ENCODE peak calls at places on chromosomes 1 and 21, in nine cellular contexts. G is A549, W is omental fat pad, D is foreskin fibroblast, O is body of pancreas, R is GM12864, M is prostate gland, F is endothelial cell, T is mucosa of descending colon. N is an unnamed sample.

GRCh38 chr1:54413295-54413694 is 7.1 kb upstream of the SSBP3 start:
- DNase-seq in G (no peak), R (no peak), M (no peak), D (peak), T (peak), W (no peak), O (peak), F (no peak), N (no peak)

GRCh38 chr1:7013833-7014639 is 228.8 kb downstream of the CAMTA1 start:
- DNase-seq in O (peak), R (no peak), M (no peak), F (no peak), D (no peak), T (no peak), G (no peak), W (no peak), N (no peak)

GRCh38 chr1:6483761-6484117 is 7.7 kb downstream of the PLEKHG5 start:
- DNase-seq in M (no peak), W (no peak), O (no peak), R (no peak), T (no peak), D (no peak), G (no peak), F (no peak), N (no peak)

GRCh38 chr1:27003745-27004470 is 8.7 kb downstream of the TENT5B start:
- DNase-seq in W (no peak), O (no peak), D (peak), G (no peak), T (no peak), R (no peak), F (no peak), M (no peak), N (no peak)

GRCh38 chr1:156128749-156129682 is 14.5 kb downstream of the LMNA start:
- DNase-seq in D (peak), T (no peak), M (no peak), G (no peak), F (no peak), O (no peak), R (no peak), W (no peak), N (no peak)

GRCh38 chr1:203559523-203559922 is 65.6 kb downstream of the OPTC start:
- DNase-seq in R (no peak), D (peak), O (no peak), F (no peak), T (no peak), W (no peak), M (no peak), G (no peak), N (no peak)

GRCh38 chr1:171653796-171654704 is 1.6 kb upstream of the MYOC start:
- DNase-seq in O (peak), D (no peak), R (no peak), F (no peak), M (no peak), T (no peak), G (no peak), W (no peak), N (peak)

GRCh38 chr1:6358144-6358624 is 35.4 kb downstream of the ACOT7 start:
- DNase-seq in W (no peak), O (no peak), R (no peak), D (no peak), T (peak), M (no peak), G (no peak), F (no peak), N (no peak)

GRCh38 chr1:30990594-30990993 is 74.9 kb downstream of the PUM1 start:
- DNase-seq in O (no peak), G (no peak), T (no peak), M (no peak), R (no peak), D (no peak), F (no peak), W (no peak), N (no peak)

GRCh38 chr21:46543306-46543705 is 61.6 kb downstream of the S100B start:
- DNase-seq in M (no peak), W (no peak), G (no peak), T (no peak), F (no peak), D (no peak), O (no peak), R (no peak), N (no peak)

GRCh38 chr1:204602871-204603542 is 82.5 kb downstream of the LRRN2 start:
- DNase-seq in D (no peak), F (no peak), T (no peak), O (no peak), M (no peak), W (no peak), R (no peak), G (no peak), N (no peak)

GRCh38 chr1:231147896-231148295 is 14.0 kb upstream of the TRIM67 start:
- DNase-seq in M (no peak), O (no peak), W (no peak), T (no peak), D (no peak), G (no peak), R (no peak), F (no peak), N (no peak)

GRCh38 chr1:242723044-242723742 is 198.7 kb upstream of the PLD5 start:
- DNase-seq in F (no peak), W (no peak), M (no peak), T (no peak), O (no peak), R (no peak), G (no peak), D (no peak), N (no peak)

GRCh38 chr1:3651939-3652537 is at the start of gene TP73:
- DNase-seq in O (no peak), W (no peak), D (no peak), T (peak), R (peak), F (no peak), M (no peak), G (no peak), N (no peak)

DNA sequence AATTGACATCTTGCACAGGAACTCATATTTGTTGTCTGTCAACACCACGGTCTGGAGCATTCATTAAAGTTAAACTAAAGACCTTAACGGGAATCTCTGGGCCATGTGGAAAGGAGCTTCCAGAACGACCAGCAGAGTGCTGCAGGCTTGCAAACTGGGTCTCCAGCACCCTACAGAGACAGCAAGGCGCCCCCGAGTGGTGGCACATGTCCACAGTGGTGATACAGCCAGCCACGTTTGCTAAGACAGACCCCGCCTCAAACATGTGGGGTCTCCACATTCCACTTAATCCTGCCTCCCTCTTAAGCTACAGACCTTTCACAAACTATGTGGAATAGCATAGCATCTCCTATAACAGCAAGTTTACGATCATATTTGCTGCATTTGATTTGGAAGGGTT is 96.5 kb upstream of the BACE2 start:
- DNase-seq in F (peak), O (peak), R (no peak), G (no peak), T (no peak), M (no peak), D (no peak), W (no peak), N (no peak)
- TF ChIP-seq CTCF in F (no peak), O (no peak), R (no peak), G (no peak), T (no peak), M (no peak), D (no peak), W (no peak), N (no peak)

GRCh38 chr1:223716302-223716862 is 4.0 kb downstream of the CAPN2 start:
- DNase-seq in G (no peak), W (no peak), D (no peak), T (no peak), M (no peak), F (no peak), R (peak), O (no peak), N (no peak)

GRCh38 chr1:223715710-223716103 is 3.4 kb downstream of the CAPN2 start:
- DNase-seq in T (no peak), G (no peak), O (no peak), R (no peak), D (no peak), W (no peak), F (no peak), M (no peak), N (no peak)

GRCh38 chr1:223714421-223714724 is 2.0 kb downstream of the CAPN2 start:
- DNase-seq in G (no peak), M (no peak), T (no peak), D (no peak), W (no peak), F (no peak), O (no peak), R (no peak), N (no peak)

GRCh38 chr1:223713546-223714420 is 1.4 kb downstream of the CAPN2 start:
- DNase-seq in F (no peak), O (no peak), D (no peak), R (no peak), W (no peak), M (no peak), G (no peak), T (peak), N (no peak)

DNA sequence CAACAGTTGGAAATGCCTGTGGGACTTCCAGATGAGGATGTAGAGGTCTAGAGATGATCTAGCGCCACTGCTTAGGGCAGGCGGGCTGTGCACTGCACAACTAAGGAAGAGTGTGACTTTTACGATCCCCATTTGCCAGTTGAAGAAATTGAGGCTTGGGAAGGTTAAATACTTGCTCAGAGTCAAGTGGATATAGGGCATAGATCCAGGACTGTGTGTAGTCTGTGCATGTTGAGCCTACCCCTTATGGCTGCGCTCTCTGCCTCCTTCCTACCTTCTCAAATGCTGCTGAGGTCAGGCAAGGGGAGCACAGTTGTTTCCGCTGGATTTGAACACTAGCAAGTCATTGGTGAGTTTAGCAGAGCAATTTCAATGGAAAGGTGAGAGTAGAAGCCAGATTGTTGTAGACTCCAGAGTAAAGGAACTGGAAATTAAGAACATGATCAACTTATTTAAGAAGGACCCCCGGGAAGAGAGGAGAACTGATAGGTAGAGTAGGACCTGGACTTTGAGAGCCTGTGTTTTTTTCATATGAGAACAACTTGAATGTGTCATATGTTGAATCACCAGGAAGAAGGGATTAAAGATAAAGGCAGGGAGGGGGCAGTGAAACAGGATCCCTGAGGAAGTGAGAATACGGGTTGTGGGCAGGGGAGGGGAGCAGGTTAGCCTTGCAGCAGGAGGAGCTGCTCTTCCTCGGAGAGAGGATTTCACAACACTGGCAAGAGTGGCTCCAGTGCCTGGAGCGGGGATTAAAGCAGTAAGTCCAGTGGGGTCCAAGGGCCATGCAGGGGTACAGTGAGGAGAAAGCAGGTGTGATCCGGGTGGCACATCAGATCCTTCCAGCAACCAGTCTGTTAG is 2.7 kb downstream of the CAPN2 start:
- DNase-seq in O (no peak), T (no peak), R (no peak), W (no peak), M (peak), D (peak), G (no peak), F (peak), N (peak)
- TF ChIP-seq CTCF in O (no peak), T (no peak), R (peak), W (no peak), M (no peak), D (no peak), G (no peak), F (no peak), N (no peak)

DNA sequence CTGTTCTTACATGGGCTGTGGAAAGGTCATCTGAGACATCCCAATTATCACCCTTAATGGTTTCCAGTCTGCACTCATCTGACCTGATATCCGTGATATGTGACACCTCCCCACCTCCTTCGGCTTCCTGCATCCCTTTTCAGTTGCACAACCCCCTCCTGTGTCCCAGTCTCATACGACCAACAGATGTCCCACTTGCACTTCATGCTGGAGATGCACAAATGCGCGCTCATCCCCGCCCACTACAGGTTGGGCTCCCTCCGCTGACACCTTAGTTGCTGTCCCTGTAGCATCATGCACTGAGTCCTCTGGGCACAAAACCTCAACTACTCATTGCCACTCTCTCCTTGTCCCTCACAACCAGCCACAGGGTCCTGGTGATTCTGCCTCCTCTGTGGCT is 94.4 kb downstream of the MIS18A start:
- DNase-seq in G (no peak), W (no peak), D (no peak), T (no peak), R (no peak), O (no peak), M (no peak), F (no peak), N (no peak)
- TF ChIP-seq CTCF in G (no peak), W (no peak), D (no peak), T (no peak), R (no peak), O (no peak), M (no peak), F (no peak), N (no peak)

GRCh38 chr1:162902372-162902771 is 41.4 kb upstream of the CCDC190 start:
- DNase-seq in G (no peak), D (peak), M (no peak), T (no peak), W (no peak), O (no peak), R (no peak), F (no peak), N (no peak)
- TF ChIP-seq CTCF in G (no peak), D (no peak), M (no peak), T (no peak), W (no peak), O (no peak), R (no peak), F (no peak), N (no peak)

GRCh38 chr1:81894867-81895266 is 94.1 kb downstream of the ADGRL2 start:
- DNase-seq in M (no peak), G (no peak), R (no peak), D (no peak), O (no peak), F (no peak), W (no peak), T (no peak), N (no peak)
- TF ChIP-seq CTCF in M (no peak), G (no peak), R (no peak), D (no peak), O (no peak), F (no peak), W (no peak), T (no peak), N (no peak)

GRCh38 chr1:72284398-72285073 is 2.2 kb upstream of the NEGR1 start:
- DNase-seq in T (peak), F (peak), G (no peak), R (no peak), O (peak), W (no peak), M (peak), D (peak), N (peak)
- TF ChIP-seq CTCF in T (no peak), F (no peak), G (no peak), R (no peak), O (no peak), W (no peak), M (no peak), D (no peak), N (no peak)

GRCh38 chr1:43974443-43975248 is at the start of gene ATP6V0B:
- DNase-seq in T (peak), W (peak), D (peak), R (peak), G (peak), M (peak), F (peak), O (peak), N (peak)
- TF ChIP-seq CTCF in T (no peak), W (no peak), D (no peak), R (peak), G (no peak), M (no peak), F (no peak), O (peak), N (no peak)

DNA sequence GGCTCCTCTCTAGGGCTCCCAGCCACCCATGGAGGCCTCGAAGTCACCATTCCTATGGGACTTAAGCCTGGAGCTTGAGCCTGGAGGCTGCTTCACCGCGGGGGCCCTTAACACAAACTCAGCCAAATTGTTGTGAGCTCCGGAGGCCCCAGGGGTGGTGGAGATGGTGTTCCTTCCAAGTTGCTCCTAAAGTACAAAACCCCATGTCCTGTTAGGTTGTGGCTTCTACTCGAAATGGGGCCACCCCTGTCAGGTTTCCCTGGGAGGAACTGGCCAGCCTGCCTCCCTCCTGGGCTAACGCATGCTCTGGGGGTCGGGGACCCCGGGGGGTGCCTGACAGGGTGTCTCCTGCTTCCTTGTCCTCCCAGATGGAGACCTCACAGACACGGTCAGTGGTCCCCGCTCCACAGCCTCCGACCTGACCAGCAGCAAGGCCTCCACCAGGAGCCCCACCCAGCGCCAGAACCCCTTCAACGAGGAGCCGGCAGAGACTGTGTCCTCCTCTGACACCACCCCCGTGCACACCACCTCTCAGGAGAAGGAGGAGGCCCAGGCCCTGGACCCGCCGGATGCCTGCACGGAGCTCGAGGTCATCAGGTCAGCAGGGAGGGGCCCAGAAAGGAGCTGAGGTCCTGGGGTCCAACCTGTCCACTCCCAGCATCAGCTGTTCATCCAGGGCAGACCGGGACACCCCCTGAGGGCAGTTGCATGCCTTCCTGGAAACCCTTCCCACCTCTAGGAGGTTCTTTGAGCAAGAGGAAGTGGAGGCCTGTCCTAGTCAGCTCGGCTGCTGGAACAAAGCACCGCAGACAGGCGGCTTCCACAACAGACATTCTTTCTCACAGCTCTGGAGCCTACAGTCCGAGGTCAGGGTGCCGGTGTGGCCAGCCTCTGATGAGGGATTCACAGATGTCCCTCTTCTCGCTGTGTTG is 10.8 kb upstream of the SLC25A34 start:
- DNase-seq in R (no peak), G (no peak), W (no peak), T (no peak), D (no peak), O (no peak), M (no peak), F (no peak), N (no peak)
- TF ChIP-seq CTCF in R (no peak), G (no peak), W (no peak), T (no peak), D (no peak), O (no peak), M (no peak), F (no peak), N (no peak)

N was measured in Calu3.